ENCODE peak calls at places on chromosome 9, in six cellular contexts. W is GM13976; M is CD8-positive, alpha-beta T cell; U is sigmoid colon; E is A549; S is ovary. R is an unnamed sample.

GRCh38 chr9:124017064-124017928 is 5.7 kb downstream of the LHX2 start:
- DNase-seq in S (no peak), W (peak), M (no peak), U (no peak), E (no peak), R (no peak)

GRCh38 chr9:37540634-37541033 is 35.5 kb downstream of the FBXO10 start:
- DNase-seq in E (no peak), M (no peak), S (no peak), U (no peak), W (no peak), R (no peak)

GRCh38 chr9:70534058-70534457 is 119.6 kb upstream of the KLF9 start:
- DNase-seq in E (no peak), M (no peak), W (no peak), U (no peak), S (no peak), R (no peak)

GRCh38 chr9:77808750-77809079 is 160.6 kb upstream of the GNA14 start:
- DNase-seq in W (no peak), U (no peak), E (no peak), S (no peak), M (no peak), R (no peak)

GRCh38 chr9:70865471-70865870 is 255.9 kb downstream of the TRPM3 start:
- DNase-seq in S (no peak), M (no peak), U (no peak), E (no peak), W (no peak), R (no peak)

GRCh38 chr9:18922161-18922910 is 110.7 kb downstream of the SAXO1 start:
- DNase-seq in S (no peak), U (no peak), W (no peak), E (no peak), M (no peak), R (no peak)

GRCh38 chr9:79801459-79801858 is 229.7 kb downstream of the TLE4 start:
- DNase-seq in S (no peak), E (no peak), U (no peak), W (no peak), M (no peak), R (no peak)

GRCh38 chr9:14967450-14968321 is 57.5 kb upstream of the FREM1 start:
- DNase-seq in U (no peak), E (no peak), S (no peak), M (no peak), W (no peak), R (no peak)

GRCh38 chr9:110291921-110292575 is 35.7 kb upstream of the TXN start:
- DNase-seq in U (no peak), W (no peak), S (no peak), M (no peak), E (no peak), R (no peak)

GRCh38 chr9:76441551-76442322 is 17.2 kb upstream of the GCNT1 start:
- DNase-seq in M (no peak), U (no peak), S (no peak), E (no peak), W (peak), R (no peak)

GRCh38 chr9:79581794-79582193 is 10.0 kb downstream of the TLE4 start:
- DNase-seq in W (no peak), U (no peak), E (no peak), M (peak), S (no peak), R (no peak)

GRCh38 chr9:27154923-27155322 is 45.9 kb downstream of the TEK start:
- DNase-seq in E (no peak), S (no peak), U (no peak), W (no peak), M (no peak), R (no peak)

GRCh38 chr9:16612627-16613026 is 257.8 kb downstream of the BNC2 start:
- DNase-seq in U (no peak), E (no peak), S (no peak), W (no peak), M (no peak), R (no peak)

GRCh38 chr9:88835038-88835466 is 156.2 kb upstream of the S1PR3 start:
- DNase-seq in E (no peak), M (no peak), W (no peak), U (no peak), S (no peak), R (no peak)

GRCh38 chr9:69649566-69650260 is 22.5 kb downstream of the APBA1 start:
- DNase-seq in U (no peak), S (no peak), M (no peak), E (no peak), W (no peak), R (no peak)

GRCh38 chr9:89863837-89864236 is 259.0 kb downstream of the GADD45G start:
- DNase-seq in S (no peak), M (no peak), U (peak), W (no peak), E (no peak), R (no peak)

GRCh38 chr9:101727621-101728524 is 10.6 kb downstream of the GRIN3A start:
- DNase-seq in U (no peak), S (no peak), W (peak), E (peak), M (no peak), R (no peak)

GRCh38 chr9:137973829-137974416 is 96.3 kb downstream of the CACNA1B start:
- DNase-seq in W (no peak), S (no peak), U (peak), E (no peak), M (no peak), R (no peak)

GRCh38 chr9:105195259-105195658 is 49.2 kb upstream of the SLC44A1 start:
- DNase-seq in S (no peak), U (no peak), E (no peak), W (no peak), M (no peak), R (no peak)

GRCh38 chr9:5470122-5470521 is 19.8 kb downstream of the CD274 start:
- DNase-seq in S (no peak), M (no peak), W (no peak), U (no peak), E (no peak), R (no peak)
- TF ChIP-seq CTCF in S (no peak), M (no peak), W (no peak), U (no peak), E (no peak), R (no peak)

DNA sequence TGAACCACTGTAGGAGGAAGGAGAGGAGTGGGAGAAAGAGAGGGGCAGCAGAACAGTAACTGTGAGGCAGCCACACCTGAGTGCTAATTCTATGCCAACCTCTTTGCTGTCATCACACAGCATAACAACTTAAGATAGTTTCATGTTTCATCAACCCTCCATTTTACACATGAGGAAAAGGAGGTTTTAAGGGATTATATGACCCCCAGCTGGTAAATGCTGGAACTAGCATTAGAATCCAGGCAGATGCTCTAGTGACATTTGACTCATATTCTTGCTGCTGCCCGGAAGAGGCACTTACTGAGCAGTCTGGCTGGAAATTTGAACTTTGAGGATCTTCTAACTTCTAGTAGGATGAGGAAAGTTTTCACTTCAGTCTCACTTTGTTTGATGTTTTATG is 24.1 kb upstream of the VLDLR start:
- DNase-seq in E (no peak), S (no peak), M (no peak), U (no peak), W (no peak), R (no peak)
- TF ChIP-seq CTCF in E (no peak), S (no peak), M (no peak), U (no peak), W (no peak), R (no peak)

GRCh38 chr9:114433086-114433485 is 45.3 kb upstream of the AKNA start:
- DNase-seq in U (no peak), S (no peak), E (no peak), M (no peak), W (no peak), R (no peak)

GRCh38 chr9:114433720-114434255 is 46.0 kb upstream of the AKNA start:
- DNase-seq in U (no peak), W (no peak), S (no peak), E (no peak), M (no peak), R (no peak)

GRCh38 chr9:114432323-114433067 is 44.7 kb upstream of the AKNA start:
- DNase-seq in W (no peak), M (peak), U (no peak), E (no peak), S (no peak), R (no peak)

GRCh38 chr9:114437401-114437893 is 49.7 kb upstream of the AKNA start:
- DNase-seq in M (no peak), U (no peak), S (no peak), W (no peak), E (no peak), R (no peak)

GRCh38 chr9:114434878-114435311 is 47.1 kb upstream of the AKNA start:
- DNase-seq in W (peak), M (no peak), E (peak), S (no peak), U (no peak), R (no peak)
- TF ChIP-seq CTCF in W (peak), M (no peak), E (peak), S (peak), U (no peak), R (peak)

GRCh38 chr9:20291201-20291600 is 331.1 kb downstream of the MLLT3 start:
- DNase-seq in E (no peak), M (no peak), S (no peak), U (no peak), W (no peak), R (no peak)

GRCh38 chr9:20290287-20290686 is 332.0 kb downstream of the MLLT3 start:
- DNase-seq in S (no peak), U (no peak), E (no peak), M (no peak), W (no peak), R (no peak)

GRCh38 chr9:20289416-20289815 is 332.9 kb downstream of the MLLT3 start:
- DNase-seq in M (no peak), U (no peak), W (no peak), E (no peak), S (no peak), R (no peak)

GRCh38 chr9:20294351-20294750 is 327.9 kb downstream of the MLLT3 start:
- DNase-seq in M (no peak), S (no peak), W (no peak), U (no peak), E (no peak), R (no peak)

GRCh38 chr9:20292002-20292401 is 330.3 kb downstream of the MLLT3 start:
- DNase-seq in U (no peak), E (peak), M (no peak), S (no peak), W (no peak), R (no peak)
- TF ChIP-seq CTCF in U (no peak), E (no peak), M (no peak), S (no peak), W (no peak), R (no peak)

DNA sequence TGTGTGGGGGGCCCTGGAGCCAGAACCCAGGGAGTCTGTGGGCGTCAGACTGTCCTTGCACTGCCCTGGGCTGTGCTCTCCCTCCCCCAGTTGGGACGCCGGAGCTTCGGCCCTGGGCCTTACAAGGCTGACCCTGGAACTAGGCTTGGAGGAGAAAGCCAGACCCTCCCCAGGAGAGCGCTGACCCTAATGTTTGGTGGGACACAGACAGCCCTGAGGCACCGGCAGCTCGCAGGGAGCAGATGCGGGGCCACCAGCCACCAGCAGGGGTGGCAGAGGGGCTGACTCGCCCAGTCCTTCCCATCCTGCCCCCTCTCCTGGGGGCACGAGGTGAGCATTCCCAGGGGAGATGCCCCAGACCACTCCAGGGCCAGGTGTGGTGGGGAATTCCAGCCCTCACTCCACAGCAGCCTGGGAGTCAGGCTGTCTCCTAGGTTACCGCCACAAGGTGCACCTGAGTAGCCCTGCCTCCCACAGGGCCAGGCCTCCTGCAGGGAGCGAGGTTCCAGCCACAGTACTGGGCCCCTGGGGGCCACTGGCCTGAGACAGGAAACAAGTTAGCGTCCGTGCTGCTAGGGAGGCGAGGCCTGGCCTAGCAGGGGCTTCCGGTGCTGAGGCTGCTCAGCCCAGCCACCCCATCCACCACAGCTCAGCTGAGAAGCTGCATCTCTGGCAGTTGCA is 134.6 kb downstream of the OLFM1 start:
- DNase-seq in M (no peak), U (peak), W (no peak), S (no peak), E (no peak), R (no peak)
- TF ChIP-seq CTCF in M (no peak), U (no peak), W (no peak), S (no peak), E (no peak), R (no peak)

GRCh38 chr9:129875181-129875611 is 39.9 kb downstream of the USP20 start:
- DNase-seq in S (no peak), M (peak), U (no peak), E (no peak), W (no peak), R (no peak)
- TF ChIP-seq CTCF in S (no peak), M (no peak), U (no peak), E (no peak), W (no peak), R (peak)

DNA sequence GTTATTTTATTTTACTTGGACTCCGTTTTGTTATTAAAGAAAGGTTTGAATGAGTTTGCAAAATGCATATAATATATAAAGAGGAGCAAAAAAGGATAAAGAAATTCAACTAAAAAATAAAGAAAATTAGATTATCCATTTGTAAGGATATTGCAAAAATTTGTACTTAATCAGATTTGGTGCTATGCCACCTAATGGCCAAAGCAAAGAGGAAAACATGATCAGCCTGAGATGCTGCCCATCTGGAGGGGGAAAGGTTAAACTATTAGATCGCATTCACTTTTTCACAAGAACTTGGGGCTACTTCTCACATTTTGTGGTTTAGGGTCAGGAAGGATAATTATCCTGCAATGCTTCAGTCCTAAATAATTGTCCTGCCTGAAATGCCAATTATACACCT is 350.6 kb downstream of the MLLT3 start:
- DNase-seq in W (no peak), U (no peak), S (no peak), E (no peak), M (no peak), R (no peak)
- TF ChIP-seq CTCF in W (no peak), U (no peak), S (no peak), E (no peak), M (no peak), R (no peak)

GRCh38 chr9:83637389-83637788 is 14.4 kb downstream of the IDNK start:
- DNase-seq in W (no peak), M (no peak), E (no peak), S (no peak), U (no peak), R (no peak)

GRCh38 chr9:83636813-83637212 is 13.9 kb downstream of the IDNK start:
- DNase-seq in S (no peak), M (no peak), U (no peak), E (no peak), W (no peak), R (no peak)

GRCh38 chr9:83639266-83639665 is 16.3 kb downstream of the IDNK start:
- DNase-seq in W (no peak), M (no peak), E (no peak), U (no peak), S (no peak), R (no peak)

GRCh38 chr9:83646500-83647239 is 23.7 kb downstream of the IDNK start:
- DNase-seq in E (no peak), M (no peak), W (no peak), U (no peak), S (no peak), R (no peak)

DNA sequence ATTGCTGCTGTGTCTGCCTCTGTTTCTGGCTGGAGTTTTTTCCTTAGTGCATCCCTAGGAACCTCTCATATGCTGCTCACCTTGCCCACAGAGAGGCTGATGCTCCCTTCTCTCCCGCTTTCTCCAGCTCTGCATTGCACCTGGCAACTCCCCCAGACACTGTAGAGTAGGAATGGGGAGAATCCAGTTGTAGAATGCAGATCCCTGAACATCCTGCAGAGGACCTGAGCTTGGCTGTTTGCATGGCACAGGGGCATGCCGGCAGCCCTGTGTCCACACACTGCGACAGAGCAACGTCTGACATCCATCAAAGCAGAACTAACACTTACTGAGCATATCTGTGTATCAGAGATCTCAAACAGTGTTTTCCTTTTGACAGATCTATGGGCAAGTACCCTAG is 19.8 kb downstream of the IDNK start:
- DNase-seq in U (no peak), E (no peak), M (no peak), W (no peak), S (no peak), R (no peak)
- TF ChIP-seq CTCF in U (no peak), E (no peak), M (no peak), W (no peak), S (no peak), R (no peak)

DNA sequence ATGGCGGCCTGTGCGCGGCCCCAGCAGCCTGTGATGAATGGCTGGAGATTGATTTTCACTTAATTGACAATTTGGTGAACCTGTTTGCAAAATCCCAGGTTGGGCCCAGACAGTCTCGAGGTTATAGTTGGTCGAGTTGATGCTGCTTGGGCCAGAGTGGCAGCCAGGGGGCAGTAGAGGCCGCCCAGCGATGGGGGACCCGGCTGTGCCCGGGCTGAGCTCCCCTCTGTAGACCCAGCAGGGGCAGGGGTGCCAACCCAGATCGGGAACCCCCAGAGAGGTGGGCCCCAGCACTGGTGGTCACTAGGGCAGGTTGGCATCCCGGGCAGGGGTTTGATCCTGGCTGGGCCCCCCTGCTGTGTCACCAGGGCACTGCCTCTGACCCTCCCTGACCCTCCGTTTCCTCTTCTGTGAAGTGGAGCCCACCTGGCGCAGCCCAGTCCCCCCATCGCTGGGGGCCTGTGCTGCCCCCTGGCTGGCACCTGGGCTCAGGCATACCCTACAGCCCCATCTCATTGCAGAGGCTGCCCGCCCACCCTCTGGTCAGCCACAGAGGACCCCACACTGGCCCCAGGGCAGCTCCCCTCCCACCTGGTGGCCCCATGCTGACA is 34.5 kb downstream of the LHX3 start:
- DNase-seq in S (peak), W (peak), E (peak), U (no peak), M (peak), R (no peak)
- TF ChIP-seq CTCF in S (peak), W (peak), E (peak), U (no peak), M (peak), R (peak)

GRCh38 chr9:92342825-92343488 is 17.2 kb downstream of the CENPP start:
- DNase-seq in M (no peak), U (no peak), S (no peak), E (no peak), W (no peak), R (no peak)
- TF ChIP-seq CTCF in M (no peak), U (no peak), S (peak), E (peak), W (no peak), R (no peak)